ENCODE peak calls at places on chromosomes 16 and 17, in seven cellular contexts. S, Q, U, F, D, E and V are unnamed samples.

GRCh38 chr17:4672726-4673125 is 31.2 kb downstream of the PELP1 start:
- DNase-seq in D (no peak), E (no peak), Q (no peak), S (no peak), F (no peak), U (no peak), V (no peak)

GRCh38 chr16:84881702-84882521 is 62.1 kb downstream of the CRISPLD2 start:
- DNase-seq in Q (no peak), S (peak; percentile 90), F (peak; percentile 95), D (no peak), U (peak; percentile 31), E (no peak), V (no peak)

GRCh38 chr17:5788266-5788900 is 204.1 kb upstream of the NLRP1 start:
- DNase-seq in S (peak; percentile 46), Q (no peak), F (no peak), E (no peak), D (no peak), U (no peak), V (no peak)

GRCh38 chr16:64627781-64628180 is 494.1 kb downstream of the CDH11 start:
- DNase-seq in U (peak; percentile 46), S (no peak), F (no peak), Q (peak; percentile 65), D (no peak), E (no peak), V (no peak)

GRCh38 chr17:67759355-67760171 is 41.8 kb downstream of the NOL11 start:
- DNase-seq in F (peak; percentile 78), S (peak; percentile 6), U (peak; percentile 46), E (peak; percentile 65), D (no peak), Q (peak; percentile 48), V (no peak)

GRCh38 chr17:18111330-18111971 is 2.9 kb downstream of the MYO15A start:
- DNase-seq in U (no peak), D (no peak), Q (no peak), S (no peak), F (no peak), E (no peak), V (no peak)

GRCh38 chr17:79864617-79865250 is 25.5 kb upstream of the CBX4 start:
- DNase-seq in S (no peak), F (no peak), E (no peak), Q (no peak), D (no peak), U (no peak), V (no peak)

GRCh38 chr17:76241205-76241539 is 879 bp upstream of the RNF157 start:
- DNase-seq in U (no peak), Q (no peak), D (no peak), S (no peak), E (peak; percentile 82), F (peak; percentile 44), V (no peak)

GRCh38 chr17:51166987-51167931 is 1.0 kb downstream of the NME2 start:
- DNase-seq in F (peak; percentile 34), Q (peak; percentile 43), E (no peak), D (peak; percentile 57), S (no peak), U (peak; percentile 16), V (peak; percentile 47)

GRCh38 chr16:81401035-81401950 is 43.3 kb upstream of the CMIP start:
- DNase-seq in S (peak; percentile 77), F (peak; percentile 11), Q (no peak), E (peak; percentile 64), D (no peak), U (peak; percentile 60), V (no peak)

GRCh38 chr17:38628441-38628840 is 22.7 kb upstream of the SRCIN1 start:
- DNase-seq in E (no peak), U (no peak), F (no peak), D (no peak), S (no peak), Q (no peak), V (no peak)

GRCh38 chr16:85928411-85928820 is 29.5 kb downstream of the IRF8 start:
- DNase-seq in U (no peak), S (no peak), E (peak; percentile 82), F (peak; percentile 56), D (no peak), Q (no peak), V (no peak)

GRCh38 chr16:49463529-49463928 is 89.9 kb downstream of the C16orf78 start:
- DNase-seq in F (no peak), U (no peak), E (peak; percentile 36), D (peak; percentile 82), Q (no peak), S (no peak), V (peak; percentile 67)

GRCh38 chr16:2438121-2438520 is 8.9 kb downstream of the CCNF start:
- DNase-seq in U (no peak), Q (no peak), E (no peak), F (no peak), D (no peak), S (no peak), V (no peak)

GRCh38 chr17:72394531-72394930 is 273.7 kb downstream of the SOX9 start:
- DNase-seq in E (no peak), D (no peak), F (no peak), U (no peak), S (no peak), Q (no peak), V (no peak)

GRCh38 chr17:41547921-41548843 is 20.1 kb upstream of the KRT19 start:
- DNase-seq in F (peak; percentile 94), E (peak; percentile 70), Q (no peak), D (no peak), S (peak; percentile 95), U (peak; percentile 11), V (no peak)

GRCh38 chr16:9969580-9969979 is 212.6 kb downstream of the GRIN2A start:
- DNase-seq in E (no peak), D (no peak), U (no peak), S (no peak), Q (no peak), F (no peak), V (no peak)

GRCh38 chr16:54280751-54281150 is 5.8 kb downstream of the IRX3 start:
- DNase-seq in Q (no peak), F (no peak), S (no peak), D (no peak), U (no peak), E (no peak), V (no peak)

GRCh38 chr16:66853261-66854139 is 9.3 kb downstream of the CA7 start:
- DNase-seq in F (no peak), S (no peak), E (no peak), D (no peak), U (no peak), Q (no peak), V (no peak)

GRCh38 chr17:8420041-8420934 is 15.4 kb upstream of the NDEL1 start:
- DNase-seq in E (peak; percentile 72), S (peak; percentile 29), F (peak; percentile 85), Q (peak; percentile 47), D (no peak), U (peak; percentile 82), V (no peak)

GRCh38 chr16:83952940-83953795 is at the start of gene OSGIN1:
- DNase-seq in F (peak; percentile 96), E (peak; percentile 98), U (peak; percentile 94), S (peak; percentile 91), Q (peak; percentile 94), D (no peak), V (no peak)

GRCh38 chr17:19671433-19671832 is 22.9 kb downstream of the ALDH3A2 start:
- DNase-seq in U (no peak), S (no peak), Q (no peak), E (no peak), D (no peak), F (no peak), V (no peak)

DNA sequence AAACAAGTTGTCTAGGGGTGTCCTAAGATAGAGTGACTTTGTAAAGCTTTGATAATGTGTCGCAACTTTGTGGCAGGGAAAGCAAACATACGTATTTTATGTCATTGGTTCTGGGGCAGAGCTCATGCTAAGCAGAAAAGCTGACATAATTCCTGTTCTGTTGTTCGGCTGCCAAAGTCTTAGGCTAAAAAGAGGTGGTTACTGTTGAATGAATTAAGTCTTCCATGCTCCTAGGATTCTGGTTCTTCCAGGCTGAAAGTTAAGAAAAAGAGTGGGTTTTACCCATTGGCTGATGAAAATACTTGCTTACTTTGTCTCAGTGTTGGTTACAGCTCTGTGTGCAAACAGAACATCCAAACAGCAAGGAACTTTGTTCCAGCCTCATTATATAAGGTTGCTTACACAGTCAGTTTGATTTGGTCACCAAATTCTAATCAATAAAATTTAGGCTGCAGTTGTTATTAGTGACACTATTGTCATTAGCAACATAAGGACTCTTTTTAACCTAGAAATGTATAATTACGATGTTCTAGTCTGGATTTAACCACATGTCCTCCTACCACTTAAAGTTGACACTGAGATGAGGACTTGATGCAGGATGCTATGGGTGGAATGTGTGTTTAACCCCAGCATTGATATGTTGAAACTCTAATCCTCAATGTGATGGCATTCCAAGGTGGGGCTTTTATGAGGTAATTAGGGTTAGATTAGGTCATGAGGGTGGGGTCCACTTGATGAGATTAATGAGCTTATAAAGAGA is 114.0 kb upstream of the GOT2 start:
- DNase-seq in F (no peak), E (no peak), D (no peak), Q (no peak), S (no peak), U (no peak), V (no peak)
- H3K27ac ChIP-seq in F (no peak overlapping the region), E (no peak overlapping the region), D (no peak overlapping the region), Q (no peak overlapping the region), S (no peak overlapping the region), U (no peak overlapping the region), V (no peak overlapping the region)

DNA sequence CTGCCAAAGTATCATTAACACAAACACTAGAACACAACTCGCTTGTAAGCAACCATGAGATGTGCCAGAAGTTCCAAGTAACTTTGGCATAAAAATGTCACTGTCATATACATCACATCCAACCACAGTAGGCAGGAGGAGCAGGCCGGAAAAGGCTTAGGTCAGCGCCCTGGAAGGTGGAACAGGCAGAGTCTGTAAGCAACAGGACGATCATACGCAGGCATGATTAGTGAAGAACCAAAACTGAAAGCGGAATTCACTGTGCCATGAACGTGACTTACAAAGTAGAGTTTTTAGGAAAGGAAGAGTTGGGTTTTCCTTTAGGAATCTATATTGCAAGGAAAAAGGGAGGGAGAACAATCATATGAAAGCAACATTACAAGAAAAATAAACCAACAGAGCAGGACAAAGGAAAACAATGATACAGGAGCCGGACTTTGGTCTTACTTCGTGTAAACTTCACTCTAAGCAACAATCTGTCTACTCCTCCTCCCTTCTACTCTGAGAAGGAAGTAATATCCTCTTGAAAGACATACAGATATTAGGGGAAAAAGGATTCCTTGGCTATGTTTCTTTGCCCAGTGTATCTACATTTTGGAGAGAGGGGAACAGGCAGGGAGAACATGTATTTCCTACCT is 52.2 kb downstream of the YWHAE start:
- DNase-seq in S (no peak), U (peak; percentile 44), E (peak; percentile 75), F (peak; percentile 59), Q (no peak), D (no peak), V (no peak)
- H3K27ac ChIP-seq in S (no peak overlapping the region), U (peak overlapping the region; percentile 63), E (peak overlapping the region; percentile 70), F (peak overlapping the region; percentile 55), Q (peak overlapping the region; percentile 81), D (peak overlapping the region; percentile 49), V (peak overlapping the region; percentile 29)

DNA sequence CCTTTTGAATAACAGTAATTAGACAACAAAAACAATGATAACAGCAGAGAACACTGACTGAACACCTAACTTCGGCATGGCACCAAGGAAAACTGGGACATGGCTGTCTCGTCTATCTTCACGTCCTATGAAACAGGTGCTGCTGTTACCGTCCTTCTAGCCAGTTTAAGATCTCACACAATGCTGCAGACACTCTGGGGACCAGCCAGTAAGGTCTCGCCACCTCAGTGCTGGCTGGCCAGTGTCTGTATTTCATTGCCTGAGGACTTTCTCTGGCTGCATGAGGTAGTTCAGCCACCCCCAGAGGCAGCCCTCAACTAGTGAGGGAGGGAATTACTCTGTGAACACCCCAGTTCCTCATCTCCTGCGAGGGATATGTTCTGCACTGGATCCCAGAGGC is 57.6 kb downstream of the AMFR start:
- DNase-seq in Q (no peak), U (no peak), E (no peak), S (no peak), D (no peak), F (no peak), V (no peak)
- H3K27ac ChIP-seq in Q (no peak overlapping the region), U (no peak overlapping the region), E (no peak overlapping the region), S (no peak overlapping the region), D (no peak overlapping the region), F (no peak overlapping the region), V (no peak overlapping the region)

GRCh38 chr16:27234603-27235002 is 31.3 kb downstream of the KDM8 start:
- DNase-seq in Q (no peak), E (peak; percentile 61), D (no peak), S (no peak), U (no peak), F (no peak), V (no peak)
- H3K27ac ChIP-seq in Q (peak overlapping the region; percentile 73), E (peak overlapping the region; percentile 68), D (peak overlapping the region; percentile 90), S (peak overlapping the region; percentile 95), U (peak overlapping the region; percentile 68), F (peak overlapping the region; percentile 22), V (peak overlapping the region; percentile 89)